ENCODE peak calls at places on chromosome 10, in nine cellular contexts. Q is GM20000; N is fibroblast of the aortic adventitia; W is fibroblast of lung; U is kidney; G is nephron progenitor cell; E is CD4-positive, alpha-beta T cell; P is IMR-90; V is hepatocyte. F is an unnamed sample.

GRCh38 chr10:75028748-75029147 is 82.7 kb upstream of the SAMD8 start:
- DNase-seq in Q (no peak), N (no peak), W (no peak), U (no peak), G (no peak), E (no peak), P (no peak), V (no peak), F (no peak)

GRCh38 chr10:132264966-132265877 is 42.5 kb downstream of the STK32C start:
- DNase-seq in Q (no peak), N (peak), W (peak), U (peak), G (no peak), E (no peak), P (peak), V (peak), F (no peak)

GRCh38 chr10:87705339-87705738 is 45.7 kb downstream of the PAPSS2 start:
- DNase-seq in Q (no peak), N (peak), W (no peak), U (no peak), G (no peak), E (no peak), P (peak), V (no peak), F (no peak)

GRCh38 chr10:60989400-60989876 is 45.5 kb upstream of the RHOBTB1 start:
- DNase-seq in Q (no peak), N (no peak), W (no peak), U (no peak), G (no peak), E (no peak), P (no peak), V (peak), F (peak)

GRCh38 chr10:119608316-119609155 is 11.8 kb upstream of the TIAL1 start:
- DNase-seq in Q (peak), N (peak), W (peak), U (no peak), G (peak), E (peak), P (peak), V (peak), F (peak)

GRCh38 chr10:127279334-127279774 is 83.0 kb upstream of the INSYN2A start:
- DNase-seq in Q (no peak), N (no peak), W (no peak), U (no peak), G (no peak), E (no peak), P (no peak), V (peak), F (no peak)

GRCh38 chr10:102633282-102633681 is 11.0 kb upstream of the TRIM8 start:
- DNase-seq in Q (no peak), N (peak), W (peak), U (peak), G (no peak), E (no peak), P (peak), V (no peak), F (no peak)

GRCh38 chr10:26331376-26331775 is 106.8 kb upstream of the APBB1IP start:
- DNase-seq in Q (no peak), N (peak), W (no peak), U (no peak), G (no peak), E (no peak), P (no peak), V (no peak), F (no peak)

GRCh38 chr10:3054183-3054815 is 13.0 kb upstream of the PFKP start:
- DNase-seq in Q (no peak), N (peak), W (no peak), U (no peak), G (no peak), E (no peak), P (peak), V (no peak), F (no peak)

GRCh38 chr10:80168679-80169380 is 36.3 kb downstream of the PLAC9 start:
- DNase-seq in Q (peak), N (no peak), W (no peak), U (no peak), G (no peak), E (no peak), P (peak), V (no peak), F (peak)

GRCh38 chr10:76082232-76082631 is 650.8 kb downstream of the LRMDA start:
- DNase-seq in Q (no peak), N (no peak), W (no peak), U (no peak), G (no peak), E (no peak), P (no peak), V (no peak), F (no peak)

GRCh38 chr10:72074413-72075183 is 13.8 kb downstream of the SPOCK2 start:
- DNase-seq in Q (no peak), N (no peak), W (no peak), U (no peak), G (no peak), E (no peak), P (no peak), V (no peak), F (no peak)

GRCh38 chr10:72263613-72264241 is 10.0 kb upstream of the DDIT4 start:
- DNase-seq in Q (no peak), N (no peak), W (no peak), U (peak), G (no peak), E (peak), P (no peak), V (peak), F (no peak)

GRCh38 chr10:12353399-12354027 is 4.2 kb downstream of the CAMK1D start:
- DNase-seq in Q (no peak), N (no peak), W (no peak), U (no peak), G (no peak), E (no peak), P (no peak), V (no peak), F (no peak)

GRCh38 chr10:132134541-132135397 is 52.0 kb upstream of the DPYSL4 start:
- DNase-seq in Q (no peak), N (no peak), W (no peak), U (peak), G (no peak), E (no peak), P (no peak), V (no peak), F (no peak)

GRCh38 chr10:27741173-27742091 is 4.2 kb downstream of the MKX start:
- DNase-seq in Q (peak), N (no peak), W (no peak), U (peak), G (peak), E (no peak), P (no peak), V (peak), F (peak)

GRCh38 chr10:10677479-10677878 is 340.2 kb upstream of the CELF2 start:
- DNase-seq in Q (peak), N (peak), W (peak), U (no peak), G (peak), E (no peak), P (peak), V (peak), F (peak)

GRCh38 chr10:76874896-76875295 is 762.7 kb downstream of the KCNMA1 start:
- DNase-seq in Q (no peak), N (no peak), W (no peak), U (no peak), G (no peak), E (no peak), P (no peak), V (no peak), F (no peak)

GRCh38 chr10:13872411-13872810 is 285.6 kb downstream of the PRPF18 start:
- DNase-seq in Q (no peak), N (no peak), W (no peak), U (no peak), G (no peak), E (no peak), P (no peak), V (no peak), F (no peak)

GRCh38 chr10:120285408-120285807 is 171.6 kb upstream of the PLPP4 start:
- DNase-seq in Q (no peak), N (no peak), W (no peak), U (no peak), G (no peak), E (no peak), P (no peak), V (no peak), F (no peak)

GRCh38 chr10:120517196-120517595 is 60.2 kb downstream of the PLPP4 start:
- DNase-seq in Q (no peak), N (no peak), W (no peak), U (no peak), G (no peak), E (no peak), P (no peak), V (no peak), F (no peak)

GRCh38 chr10:24453404-24453830 is 244.5 kb downstream of the KIAA1217 start:
- DNase-seq in Q (no peak), N (peak), W (peak), U (no peak), G (no peak), E (no peak), P (peak), V (no peak), F (no peak)

GRCh38 chr10:3365630-3366029 is 193.0 kb upstream of the PITRM1 start:
- DNase-seq in Q (no peak), N (peak), W (no peak), U (no peak), G (no peak), E (no peak), P (no peak), V (peak), F (no peak)

GRCh38 chr10:72173635-72174296 is 42.0 kb upstream of the ANAPC16 start:
- DNase-seq in Q (peak), N (no peak), W (peak), U (no peak), G (peak), E (no peak), P (peak), V (peak), F (no peak)

GRCh38 chr10:103923502-103923901 is 5.5 kb upstream of the STN1 start:
- DNase-seq in Q (no peak), N (no peak), W (no peak), U (no peak), G (no peak), E (no peak), P (no peak), V (peak), F (no peak)

GRCh38 chr10:11576092-11576809 is 35.2 kb downstream of the USP6NL start:
- DNase-seq in Q (no peak), N (no peak), W (no peak), U (no peak), G (no peak), E (no peak), P (no peak), V (no peak), F (no peak)

GRCh38 chr10:70804424-70804814 is 11.3 kb upstream of the SGPL1 start:
- DNase-seq in Q (no peak), N (peak), W (no peak), U (no peak), G (no peak), E (no peak), P (no peak), V (no peak), F (no peak)

GRCh38 chr10:71727429-71728217 is 8.0 kb upstream of the C10orf105 start:
- DNase-seq in Q (peak), N (peak), W (peak), U (peak), G (no peak), E (peak), P (no peak), V (peak), F (peak)

GRCh38 chr10:75971402-75972211 is 540.2 kb downstream of the LRMDA start:
- DNase-seq in Q (no peak), N (peak), W (peak), U (no peak), G (no peak), E (no peak), P (peak), V (peak), F (no peak)

DNA sequence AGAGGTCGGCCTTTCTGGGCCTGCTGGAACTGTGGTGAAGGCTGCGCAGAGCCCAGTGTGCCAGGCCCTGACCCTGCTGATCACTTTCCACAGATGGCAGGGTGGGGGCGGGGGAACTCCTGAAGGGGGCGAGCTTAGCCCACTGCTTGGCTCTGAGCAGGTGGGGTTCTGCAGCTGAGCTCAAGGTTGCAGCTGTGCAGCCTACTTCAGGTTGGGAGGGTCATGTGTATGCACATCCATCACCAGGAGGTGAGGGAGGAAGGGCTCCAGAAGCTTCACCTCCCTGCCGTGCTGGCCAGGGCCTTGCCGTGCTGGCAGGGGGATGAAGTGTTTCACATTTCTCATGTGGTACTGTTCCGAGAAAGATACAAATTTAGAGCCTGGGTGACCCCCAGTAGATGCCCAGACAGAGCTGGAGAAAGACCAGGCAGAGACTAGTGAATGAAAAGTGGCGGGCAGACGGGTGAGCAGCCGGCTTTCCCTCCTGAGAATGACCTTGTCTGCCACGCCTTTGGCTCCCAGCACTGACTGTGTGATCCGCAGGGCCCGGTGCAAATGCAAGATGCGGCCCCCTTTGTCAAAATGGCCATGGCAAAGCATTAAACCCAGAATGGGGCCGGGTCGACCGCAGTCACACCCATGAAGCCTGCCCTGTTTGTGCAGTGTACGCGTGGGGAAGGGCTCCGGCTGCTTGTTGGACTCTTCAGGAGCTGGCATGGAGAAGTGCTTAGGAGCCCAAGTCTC is 25.2 kb downstream of the FAM241B start:
- DNase-seq in Q (no peak), N (no peak), W (no peak), U (peak), G (no peak), E (no peak), P (no peak), V (no peak), F (no peak)
- TF ChIP-seq CTCF in Q (no peak), N (no peak), W (no peak), U (no peak), G (no peak), E (no peak), P (no peak), V (no peak), F (no peak)

GRCh38 chr10:100670828-100671479 is 74.4 kb upstream of the PAX2 start:
- DNase-seq in Q (peak), N (no peak), W (no peak), U (no peak), G (peak), E (peak), P (no peak), V (peak), F (peak)
- TF ChIP-seq CTCF in Q (peak), N (peak), W (peak), U (peak), G (peak), E (peak), P (peak), V (peak), F (peak)

GRCh38 chr10:73814896-73815718 is 3.7 kb upstream of the NDST2 start:
- DNase-seq in Q (peak), N (no peak), W (no peak), U (no peak), G (no peak), E (no peak), P (no peak), V (no peak), F (peak)
- TF ChIP-seq CTCF in Q (no peak), N (peak), W (peak), U (no peak), G (peak), E (peak), P (peak), V (peak), F (peak)

DNA sequence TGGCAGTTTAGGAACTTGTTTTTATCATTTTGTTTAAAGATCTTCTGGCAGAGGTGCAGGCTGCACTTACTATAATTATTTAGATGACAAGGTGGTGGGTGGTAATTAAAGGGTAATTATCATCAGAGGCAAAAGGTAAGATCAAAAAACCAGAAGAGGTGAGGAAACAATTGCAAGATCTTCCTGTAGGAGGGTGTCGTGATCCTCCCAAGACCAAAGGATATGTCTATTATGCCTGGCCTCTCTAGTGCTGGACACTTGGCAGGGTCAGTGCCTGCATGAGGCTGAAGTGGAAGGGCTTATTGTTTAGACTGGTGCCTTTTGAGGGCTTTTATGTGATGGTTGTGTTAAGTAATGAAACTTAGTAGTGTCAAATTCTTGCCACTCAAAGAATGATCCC is 1.8 kb upstream of the WAPL start:
- DNase-seq in Q (no peak), N (peak), W (no peak), U (no peak), G (peak), E (no peak), P (peak), V (no peak), F (no peak)
- TF ChIP-seq CTCF in Q (no peak), N (peak), W (peak), U (peak), G (peak), E (no peak), P (peak), V (peak), F (no peak)

DNA sequence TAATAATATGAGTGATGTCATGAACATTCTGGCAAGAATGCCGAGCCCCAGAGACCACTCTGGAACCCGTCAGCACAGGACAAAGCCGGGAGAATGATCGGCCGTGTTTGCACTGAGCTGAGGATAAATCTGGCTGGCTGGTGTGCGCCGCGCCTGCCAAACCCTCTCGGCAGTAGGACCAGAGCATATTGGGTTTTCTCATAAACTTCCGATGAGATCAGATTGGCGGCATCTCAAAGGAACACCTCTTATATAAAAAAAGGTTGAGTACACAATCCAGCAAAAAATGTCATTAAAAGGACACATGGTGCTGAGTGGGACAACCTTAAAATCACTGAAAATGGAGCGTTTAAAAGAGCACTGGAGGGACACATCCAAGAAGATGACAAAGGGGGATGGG is 296.0 kb upstream of the MKI67 start:
- DNase-seq in Q (no peak), N (no peak), W (no peak), U (no peak), G (no peak), E (no peak), P (no peak), V (no peak), F (no peak)
- TF ChIP-seq CTCF in Q (no peak), N (no peak), W (no peak), U (no peak), G (no peak), E (no peak), P (no peak), V (no peak), F (no peak)

GRCh38 chr10:122521011-122521410 is 39.5 kb upstream of the DMBT1 start:
- DNase-seq in Q (no peak), N (no peak), W (peak), U (no peak), G (no peak), E (no peak), P (no peak), V (no peak), F (no peak)

GRCh38 chr10:122524811-122525210 is 35.7 kb upstream of the DMBT1 start:
- DNase-seq in Q (no peak), N (no peak), W (no peak), U (no peak), G (no peak), E (no peak), P (no peak), V (no peak), F (no peak)

GRCh38 chr10:122526892-122527291 is 33.7 kb upstream of the DMBT1 start:
- DNase-seq in Q (no peak), N (no peak), W (no peak), U (no peak), G (no peak), E (no peak), P (no peak), V (peak), F (no peak)

GRCh38 chr10:122530177-122530576 is 30.4 kb upstream of the DMBT1 start:
- DNase-seq in Q (no peak), N (no peak), W (no peak), U (no peak), G (no peak), E (no peak), P (no peak), V (no peak), F (no peak)

DNA sequence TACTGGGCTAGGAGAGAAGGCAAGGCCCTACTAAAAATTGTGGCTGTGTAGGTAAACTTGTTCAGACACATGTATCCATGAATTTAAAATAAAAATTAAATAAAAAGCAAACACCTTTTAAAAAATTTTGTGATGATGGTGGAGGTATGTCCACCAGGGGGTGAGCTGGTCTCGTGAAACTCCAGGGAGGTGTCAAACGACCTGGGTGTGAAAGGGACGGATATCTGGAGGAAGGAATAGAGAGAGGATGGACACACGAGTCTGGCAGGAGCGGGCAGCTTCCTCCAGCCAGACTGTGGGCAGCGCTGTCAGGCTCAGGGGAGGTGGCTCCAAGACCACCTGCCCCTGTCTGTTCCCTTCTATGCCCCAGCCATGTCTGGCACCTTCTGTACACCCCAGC is 34.8 kb upstream of the DMBT1 start:
- DNase-seq in Q (no peak), N (no peak), W (no peak), U (no peak), G (no peak), E (no peak), P (no peak), V (peak), F (no peak)
- TF ChIP-seq CTCF in Q (no peak), N (peak), W (no peak), U (peak), G (peak), E (no peak), P (peak), V (peak), F (no peak)

DNA sequence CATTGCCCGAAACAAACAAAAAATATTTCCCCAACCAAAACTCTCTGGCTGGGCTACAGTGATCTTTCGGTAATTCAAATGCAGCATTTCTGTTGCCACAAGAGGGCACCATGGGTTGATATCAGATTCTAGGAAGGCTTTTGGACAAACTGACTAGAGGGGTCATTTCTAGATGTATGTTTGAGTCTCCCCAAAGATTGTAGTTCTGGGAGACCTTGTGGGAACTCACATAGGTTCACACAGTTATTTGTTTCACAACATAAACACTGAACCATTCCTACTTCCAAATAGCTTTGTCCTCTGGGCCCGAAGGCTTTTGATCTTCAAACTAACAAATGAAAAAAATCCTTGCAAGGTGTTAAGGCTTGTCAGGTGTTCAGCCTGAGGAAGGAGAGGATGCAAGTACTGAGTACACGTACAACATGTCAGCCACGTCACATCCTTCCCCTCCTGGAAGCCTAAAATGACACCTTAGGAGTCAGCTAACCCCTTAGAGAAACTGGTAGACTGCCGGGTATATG is 37.0 kb upstream of the IL15RA start:
- DNase-seq in Q (peak), N (peak), W (peak), U (no peak), G (peak), E (peak), P (peak), V (peak), F (peak)
- TF ChIP-seq CTCF in Q (peak), N (peak), W (peak), U (peak), G (peak), E (peak), P (peak), V (peak), F (peak)

F was measured in GM13976.